ENCODE peak calls at places on chromosome 16, in five cellular contexts. H, T, K, E and I are unnamed samples.

GRCh38 chr16:12646490-12647274 is 157.0 kb downstream of the CPPED1 start:
- DNase-seq in E (peak), H (no peak), K (no peak), T (peak), I (no peak)

GRCh38 chr16:22397931-22398330 is 23.5 kb upstream of the CDR2 start:
- DNase-seq in T (no peak), E (no peak), K (no peak), H (no peak), I (no peak)

GRCh38 chr16:54284931-54285413 is 1.6 kb downstream of the IRX3 start:
- DNase-seq in E (no peak), T (peak), H (no peak), K (peak), I (no peak)

GRCh38 chr16:51151951-51152663 is 1.0 kb upstream of the SALL1 start:
- DNase-seq in T (peak), H (peak), K (peak), E (peak), I (peak)

GRCh38 chr16:802914-803750 is 2.6 kb upstream of the GNG13 start:
- DNase-seq in H (no peak), E (no peak), K (no peak), T (no peak), I (no peak)

GRCh38 chr16:87347932-87348615 is 30.9 kb upstream of the C16orf95 start:
- DNase-seq in T (no peak), H (no peak), K (no peak), E (no peak), I (no peak)

GRCh38 chr16:90057738-90058173 is 19.4 kb downstream of the PRDM7 start:
- DNase-seq in H (no peak), E (no peak), T (peak), K (no peak), I (no peak)

GRCh38 chr16:14194706-14195105 is 123.6 kb downstream of the MRTFB start:
- DNase-seq in T (no peak), H (no peak), E (no peak), K (no peak), I (no peak)

GRCh38 chr16:81625544-81626152 is 153.4 kb upstream of the PLCG2 start:
- DNase-seq in K (no peak), H (no peak), E (peak), T (peak), I (no peak)

GRCh38 chr16:23835390-23836077 is at the start of gene PRKCB:
- DNase-seq in E (peak), K (peak), T (peak), H (peak), I (peak)

GRCh38 chr16:65538945-65539344 is 417.1 kb upstream of the CDH11 start:
- DNase-seq in E (no peak), H (no peak), K (no peak), T (peak), I (no peak)